ENCODE peak calls at places on chromosomes 2 and 18, in seven cellular contexts. One of them, this sample, is unnamed.

GRCh38 chr2:188984680-188985079 is 10.5 kb downstream of the COL3A1 start:
- DNase-seq in EL: peak; percentile 94
- DNase-seq in stimulated activated naive B cell treated with anti-CD40 and anti-IgM and Interleukin-4, amounts not matched to agents 10 μg/mL and 1 μg/mL and 100 μg/mL, for 72 hours: no peak
- DNase-seq in midbrain: no peak
- DNase-seq in NAMALWA: no peak
- DNase-seq in AG20443: peak; percentile 63
- DNase-seq in osteocyte: no peak
- DNase-seq in this sample: peak; percentile 72

GRCh38 chr2:156901373-156902031 is 356.0 kb upstream of the GALNT5 start:
- DNase-seq in NAMALWA: no peak
- DNase-seq in AG20443: peak; percentile 57
- DNase-seq in stimulated activated naive B cell treated with anti-CD40 and anti-IgM and Interleukin-4, amounts not matched to agents 10 μg/mL and 1 μg/mL and 100 μg/mL, for 72 hours: no peak
- DNase-seq in EL: peak; percentile 89
- DNase-seq in midbrain: no peak
- DNase-seq in osteocyte: no peak
- DNase-seq in this sample: peak; percentile 85

GRCh38 chr2:209933499-209934458 is 68.7 kb upstream of the RPE start:
- DNase-seq in AG20443: peak; percentile 60
- DNase-seq in stimulated activated naive B cell treated with anti-CD40 and anti-IgM and Interleukin-4, amounts not matched to agents 10 μg/mL and 1 μg/mL and 100 μg/mL, for 72 hours: no peak
- DNase-seq in EL: peak; percentile 10
- DNase-seq in NAMALWA: no peak
- DNase-seq in midbrain: peak; percentile 90
- DNase-seq in osteocyte: no peak
- DNase-seq in this sample: peak; percentile 66

GRCh38 chr2:112836695-112837117 is at the start of gene IL1B:
- DNase-seq in AG20443: peak; percentile 73
- DNase-seq in stimulated activated naive B cell treated with anti-CD40 and anti-IgM and Interleukin-4, amounts not matched to agents 10 μg/mL and 1 μg/mL and 100 μg/mL, for 72 hours: no peak
- DNase-seq in osteocyte: no peak
- DNase-seq in EL: peak; percentile 86
- DNase-seq in midbrain: no peak
- DNase-seq in NAMALWA: peak; percentile 6
- DNase-seq in this sample: peak; percentile 86

GRCh38 chr2:44579837-44580230 is 218.1 kb downstream of the CAMKMT start:
- DNase-seq in NAMALWA: no peak
- DNase-seq in stimulated activated naive B cell treated with anti-CD40 and anti-IgM and Interleukin-4, amounts not matched to agents 10 μg/mL and 1 μg/mL and 100 μg/mL, for 72 hours: no peak
- DNase-seq in osteocyte: no peak
- DNase-seq in AG20443: no peak
- DNase-seq in EL: no peak
- DNase-seq in midbrain: no peak
- DNase-seq in this sample: no peak

GRCh38 chr2:41720702-41721344 is 327.0 kb upstream of the PKDCC start:
- DNase-seq in stimulated activated naive B cell treated with anti-CD40 and anti-IgM and Interleukin-4, amounts not matched to agents 10 μg/mL and 1 μg/mL and 100 μg/mL, for 72 hours: no peak
- DNase-seq in midbrain: no peak
- DNase-seq in osteocyte: no peak
- DNase-seq in AG20443: no peak
- DNase-seq in EL: peak; percentile 49
- DNase-seq in NAMALWA: no peak
- DNase-seq in this sample: peak; percentile 35

GRCh38 chr2:191675807-191676667 is 1.9 kb upstream of the NABP1 start:
- DNase-seq in AG20443: no peak
- DNase-seq in NAMALWA: peak; percentile 87
- DNase-seq in EL: no peak
- DNase-seq in midbrain: peak; percentile 11
- DNase-seq in stimulated activated naive B cell treated with anti-CD40 and anti-IgM and Interleukin-4, amounts not matched to agents 10 μg/mL and 1 μg/mL and 100 μg/mL, for 72 hours: peak; percentile 73
- DNase-seq in osteocyte: no peak
- DNase-seq in this sample: no peak

GRCh38 chr2:137865954-137866540 is 98.2 kb upstream of the HNMT start:
- DNase-seq in osteocyte: no peak
- DNase-seq in EL: peak; percentile 30
- DNase-seq in NAMALWA: peak; percentile 69
- DNase-seq in stimulated activated naive B cell treated with anti-CD40 and anti-IgM and Interleukin-4, amounts not matched to agents 10 μg/mL and 1 μg/mL and 100 μg/mL, for 72 hours: peak; percentile 16
- DNase-seq in midbrain: peak; percentile 34
- DNase-seq in AG20443: peak; percentile 35
- DNase-seq in this sample: peak; percentile 46

GRCh38 chr2:201680743-201681142 is 17.7 kb downstream of the MPP4 start:
- DNase-seq in osteocyte: no peak
- DNase-seq in AG20443: peak; percentile 22
- DNase-seq in stimulated activated naive B cell treated with anti-CD40 and anti-IgM and Interleukin-4, amounts not matched to agents 10 μg/mL and 1 μg/mL and 100 μg/mL, for 72 hours: no peak
- DNase-seq in NAMALWA: peak; percentile 31
- DNase-seq in EL: peak; percentile 22
- DNase-seq in midbrain: no peak
- DNase-seq in this sample: no peak

GRCh38 chr18:3427944-3428343 is 22.0 kb upstream of the TGIF1 start:
- DNase-seq in AG20443: no peak
- DNase-seq in midbrain: no peak
- DNase-seq in EL: no peak
- DNase-seq in osteocyte: no peak
- DNase-seq in NAMALWA: no peak
- DNase-seq in stimulated activated naive B cell treated with anti-CD40 and anti-IgM and Interleukin-4, amounts not matched to agents 10 μg/mL and 1 μg/mL and 100 μg/mL, for 72 hours: no peak
- DNase-seq in this sample: no peak

This sample was measured in M059J.